ENCODE peak calls at places on chromosome 4, in nine cellular contexts. N is HCT116, Z is breast epithelium, F is transverse colon, D is cardiac muscle cell, X is Peyer's patch, V is lung, C is heart right ventricle, M is fibroblast of lung. R is an unnamed sample. For H3K36me3, the result is how much of the 10 kb centered on the place peaks cover.

GRCh38 chr4:151437505-151437904 is 28.5 kb downstream of the FHIP1A start:
- DNase-seq in N (no peak), Z (no peak), F (no peak), D (no peak), X (no peak), V (no peak), C (no peak), M (no peak), R (no peak)

GRCh38 chr4:182197611-182198010 is 45.6 kb upstream of the TENM3 start:
- DNase-seq in N (no peak), Z (no peak), F (no peak), D (no peak), X (no peak), V (no peak), C (no peak), M (no peak), R (no peak)

GRCh38 chr4:73721901-73722300 is 18.5 kb upstream of the CXCL8 start:
- DNase-seq in N (no peak), Z (no peak), F (no peak), D (no peak), X (no peak), V (no peak), C (no peak), M (no peak), R (no peak)

GRCh38 chr4:82809614-82810013 is 11.0 kb upstream of the SCD5 start:
- DNase-seq in N (no peak), Z (no peak), F (no peak), D (no peak), X (no peak), V (no peak), C (no peak), M (no peak), R (no peak)

GRCh38 chr4:140816806-140817205 is 60.6 kb upstream of the TBC1D9 start:
- DNase-seq in N (no peak), Z (no peak), F (no peak), D (no peak), X (no peak), V (no peak), C (no peak), M (no peak), R (no peak)

GRCh38 chr4:138401330-138401729 is 159.2 kb upstream of the SLC7A11 start:
- DNase-seq in N (no peak), Z (no peak), F (no peak), D (peak), X (no peak), V (no peak), C (peak), M (peak), R (no peak)

GRCh38 chr4:14022428-14022827 is 394.9 kb upstream of the BOD1L1 start:
- DNase-seq in N (no peak), Z (no peak), F (no peak), D (no peak), X (no peak), V (no peak), C (no peak), M (peak), R (no peak)

GRCh38 chr4:168919706-168920324 is 90.2 kb downstream of the CBR4 start:
- DNase-seq in N (no peak), Z (no peak), F (no peak), D (peak), X (no peak), V (no peak), C (no peak), M (no peak), R (no peak)

GRCh38 chr4:170202721-170203120 is 113.0 kb upstream of the AADAT start:
- DNase-seq in N (no peak), Z (no peak), F (no peak), D (no peak), X (no peak), V (no peak), C (no peak), M (no peak), R (no peak)

GRCh38 chr4:12041828-12042227 is 613.1 kb upstream of the HS3ST1 start:
- DNase-seq in N (no peak), Z (no peak), F (no peak), D (peak), X (no peak), V (no peak), C (no peak), M (no peak), R (no peak)

GRCh38 chr4:98939892-98940298 is 11.0 kb upstream of the EIF4E start:
- DNase-seq in N (peak), Z (no peak), F (no peak), D (peak), X (no peak), V (no peak), C (no peak), M (peak), R (no peak)

GRCh38 chr4:121358473-121358872 is 22.3 kb downstream of the QRFPR start:
- DNase-seq in N (peak), Z (no peak), F (no peak), D (no peak), X (no peak), V (no peak), C (no peak), M (peak), R (no peak)

GRCh38 chr4:54423066-54423465 is 194.0 kb downstream of the PDGFRA start:
- DNase-seq in N (no peak), Z (no peak), F (no peak), D (no peak), X (no peak), V (no peak), C (no peak), M (peak), R (no peak)

GRCh38 chr4:157997296-157997695 is 175.5 kb downstream of the GASK1B start:
- DNase-seq in N (no peak), Z (no peak), F (no peak), D (no peak), X (no peak), V (no peak), C (no peak), M (no peak), R (no peak)

GRCh38 chr4:145230726-145231125 is 50.3 kb upstream of the OTUD4 start:
- DNase-seq in N (no peak), Z (no peak), F (no peak), D (no peak), X (no peak), V (no peak), C (no peak), M (peak), R (no peak)

GRCh38 chr4:153649572-153649991 is 34.5 kb upstream of the TLR2 start:
- DNase-seq in N (peak), Z (no peak), F (no peak), D (peak), X (no peak), V (no peak), C (no peak), M (peak), R (no peak)

GRCh38 chr4:118752551-118752950 is 67.4 kb downstream of the METTL14 start:
- DNase-seq in N (no peak), Z (no peak), F (no peak), D (no peak), X (no peak), V (no peak), C (no peak), M (no peak), R (no peak)

GRCh38 chr4:59855630-59856352 is 1344.3 kb upstream of the ADGRL3 start:
- DNase-seq in N (no peak), Z (no peak), F (no peak), D (no peak), X (no peak), V (no peak), C (no peak), M (no peak), R (no peak)

GRCh38 chr4:6439120-6439757 is 33.2 kb downstream of the PPP2R2C start:
- DNase-seq in N (no peak), Z (no peak), F (no peak), D (no peak), X (no peak), V (no peak), C (no peak), M (no peak), R (no peak)

GRCh38 chr4:58453956-58454355 is 1343.8 kb upstream of the IGFBP7 start:
- DNase-seq in N (no peak), Z (no peak), F (no peak), D (peak), X (no peak), V (no peak), C (no peak), M (no peak), R (no peak)

GRCh38 chr4:119823045-119823444 is 194.4 kb upstream of the PDE5A start:
- DNase-seq in N (no peak), Z (no peak), F (no peak), D (no peak), X (no peak), V (no peak), C (no peak), M (no peak), R (no peak)
- H3K4me3 ChIP-seq in N (no peak), Z (no peak), F (no peak), D (no peak), X (no peak), V (no peak), C (no peak), M (no peak), R (no peak)

GRCh38 chr4:141995051-141995450 is 358.7 kb downstream of the IL15 start:
- DNase-seq in N (no peak), Z (no peak), F (no peak), D (no peak), X (no peak), V (no peak), C (no peak), M (no peak), R (no peak)
- H3K36me3 ChIP-seq in N (under half), Z (under half), F (under half), D (under half), X (under half), V (under half), C (under half), M (under half), R (under half)

DNA sequence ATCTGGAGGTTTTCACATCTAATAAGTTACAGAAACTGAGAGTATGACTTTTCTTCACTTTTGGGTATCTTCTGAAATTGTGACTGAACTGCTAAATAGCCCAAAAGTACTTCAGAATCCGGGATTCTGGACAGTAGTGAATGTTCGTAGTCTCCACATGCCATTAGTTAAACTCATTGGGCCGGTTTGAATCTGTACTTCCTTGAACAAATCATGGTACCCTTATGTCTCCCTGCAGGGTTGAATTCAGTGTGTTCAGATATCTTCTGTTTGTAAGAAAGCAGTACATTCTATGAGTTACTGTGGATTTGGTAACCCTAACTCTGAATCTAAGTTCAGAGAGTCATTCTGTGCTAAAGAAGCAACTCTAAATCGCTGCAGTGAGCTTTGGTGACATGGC is 33.6 kb downstream of the FAM193A start:
- DNase-seq in N (no peak), Z (no peak), F (no peak), D (no peak), X (no peak), V (no peak), C (no peak), M (no peak), R (no peak)
- H3K4me3 ChIP-seq in N (no peak), Z (no peak), F (no peak), D (no peak), X (no peak), V (no peak), C (no peak), M (no peak), R (no peak)

GRCh38 chr4:4717692-4718091 is 141.8 kb upstream of the MSX1 start:
- DNase-seq in N (no peak), Z (no peak), F (no peak), D (no peak), X (no peak), V (no peak), C (no peak), M (no peak), R (no peak)

GRCh38 chr4:4711902-4712301 is 147.6 kb upstream of the MSX1 start:
- DNase-seq in N (peak), Z (no peak), F (no peak), D (no peak), X (no peak), V (no peak), C (no peak), M (no peak), R (no peak)

GRCh38 chr4:4714330-4714729 is 145.1 kb upstream of the MSX1 start:
- DNase-seq in N (no peak), Z (no peak), F (no peak), D (no peak), X (no peak), V (no peak), C (no peak), M (peak), R (no peak)

GRCh38 chr4:4712800-4713528 is 146.5 kb upstream of the MSX1 start:
- DNase-seq in N (no peak), Z (no peak), F (no peak), D (no peak), X (no peak), V (no peak), C (no peak), M (no peak), R (no peak)
- H3K36me3 ChIP-seq in N (under half), Z (under half), F (under half), D (under half), X (under half), V (under half), C (under half), M (under half), R (under half)

GRCh38 chr4:844752-845232 is 18.9 kb upstream of the CPLX1 start:
- DNase-seq in N (no peak), Z (no peak), F (no peak), D (no peak), X (no peak), V (no peak), C (no peak), M (no peak), R (no peak)
- H3K4me3 ChIP-seq in N (no peak), Z (no peak), F (no peak), D (no peak), X (no peak), V (no peak), C (no peak), M (no peak), R (no peak)

DNA sequence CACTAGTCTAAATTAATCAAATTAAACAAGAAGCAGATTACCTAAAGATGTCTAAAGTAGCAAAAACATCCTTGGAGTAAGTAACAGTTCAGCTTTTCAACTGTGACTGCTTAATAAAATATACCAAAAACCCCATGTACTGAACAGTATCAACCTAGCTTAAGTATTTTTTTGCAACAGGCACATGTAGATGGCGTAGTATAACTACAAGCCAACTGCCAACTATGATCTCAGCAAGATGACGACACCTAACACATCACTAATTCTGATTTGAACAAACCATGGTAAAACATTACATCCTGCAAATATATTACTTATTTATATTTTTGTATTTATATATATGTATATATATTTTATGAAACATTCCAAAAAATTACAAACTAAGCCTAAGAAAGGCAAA is 24.5 kb downstream of the DHX15 start:
- DNase-seq in N (no peak), Z (no peak), F (no peak), D (no peak), X (no peak), V (no peak), C (no peak), M (peak), R (no peak)
- H3K36me3 ChIP-seq in N (under half), Z (under half), F (under half), D (under half), X (under half), V (under half), C (under half), M (under half), R (under half)

GRCh38 chr4:10106421-10107039 is 10.1 kb downstream of the WDR1 start:
- DNase-seq in N (peak), Z (no peak), F (peak), D (no peak), X (peak), V (peak), C (no peak), M (peak), R (peak)

GRCh38 chr4:10108818-10109783 is 7.5 kb downstream of the WDR1 start:
- DNase-seq in N (no peak), Z (no peak), F (peak), D (no peak), X (peak), V (no peak), C (no peak), M (no peak), R (no peak)

GRCh38 chr4:10108391-10108790 is 8.2 kb downstream of the WDR1 start:
- DNase-seq in N (no peak), Z (no peak), F (no peak), D (no peak), X (no peak), V (no peak), C (no peak), M (no peak), R (no peak)

GRCh38 chr4:10105920-10106319 is 10.7 kb downstream of the WDR1 start:
- DNase-seq in N (no peak), Z (no peak), F (no peak), D (no peak), X (no peak), V (no peak), C (no peak), M (no peak), R (no peak)

DNA sequence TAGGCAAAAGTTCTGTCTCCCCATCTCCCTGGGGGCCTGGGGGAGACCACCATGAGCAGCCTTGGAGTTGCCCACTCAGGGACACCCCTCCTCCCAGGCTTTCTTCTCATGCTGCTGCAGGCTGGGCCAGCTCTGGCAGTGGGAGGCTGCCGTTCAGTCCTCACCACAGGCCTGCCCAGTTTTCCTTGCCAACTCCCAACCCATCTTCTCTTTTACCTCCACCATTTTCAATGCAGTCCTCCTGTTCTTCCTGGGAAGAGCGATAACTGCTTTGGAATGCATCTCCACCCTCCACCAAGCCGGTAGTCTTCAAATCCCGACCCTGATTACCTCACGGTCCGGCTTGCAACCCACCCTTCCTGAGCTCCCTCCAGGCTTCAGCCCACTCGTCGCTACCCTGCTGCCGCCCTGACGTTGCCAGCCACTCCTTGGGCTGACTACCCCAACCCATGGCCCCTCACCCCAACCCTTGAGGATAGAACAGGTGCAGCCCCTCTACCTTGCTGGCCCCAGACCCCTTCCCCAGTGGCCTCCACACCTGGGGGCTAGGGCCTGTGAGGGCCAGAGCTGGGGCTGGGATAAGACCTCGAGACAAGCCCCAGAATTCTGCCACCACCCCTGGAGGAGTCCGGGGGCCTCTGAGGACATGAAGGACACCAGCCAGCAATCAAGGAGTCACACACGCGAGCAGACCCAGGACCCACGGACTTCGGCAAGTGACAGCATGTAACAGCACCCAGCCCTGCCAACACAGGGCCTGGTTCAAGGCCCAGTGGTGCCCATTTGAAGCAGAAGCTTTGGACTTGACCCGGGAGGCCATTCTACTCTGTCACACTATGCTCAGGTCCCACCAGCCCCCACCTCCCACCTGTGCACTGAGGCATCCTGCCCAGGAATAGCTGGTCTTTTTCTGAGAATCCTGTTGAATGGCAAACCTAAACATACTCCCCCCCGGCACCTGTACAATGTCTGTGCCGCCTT is 9.2 kb downstream of the WDR1 start:
- DNase-seq in N (no peak), Z (no peak), F (no peak), D (no peak), X (no peak), V (no peak), C (no peak), M (no peak), R (no peak)
- H3K4me3 ChIP-seq in N (no peak), Z (no peak), F (no peak), D (no peak), X (no peak), V (no peak), C (no peak), M (peak), R (peak)

DNA sequence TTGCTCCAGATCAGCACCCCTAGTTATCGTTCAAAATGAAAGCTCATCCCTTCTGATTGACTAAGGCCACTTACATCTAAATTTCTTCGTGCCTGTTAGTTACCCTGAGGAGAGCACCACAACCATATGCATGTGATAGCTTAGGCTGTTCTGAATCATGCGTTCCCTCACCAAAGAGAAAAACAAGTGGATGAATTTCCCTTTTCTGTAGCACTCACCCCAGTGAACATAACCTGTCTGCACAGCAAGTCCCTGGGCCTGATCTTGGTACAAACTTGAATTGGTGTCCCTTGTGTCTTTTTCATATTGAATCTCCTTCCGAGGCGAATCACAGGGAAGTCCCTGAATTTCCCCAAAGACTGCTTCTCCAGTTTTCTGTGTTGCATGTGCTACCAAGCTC is 100.5 kb downstream of the KLHL8 start:
- DNase-seq in N (no peak), Z (no peak), F (no peak), D (no peak), X (no peak), V (no peak), C (no peak), M (no peak), R (no peak)
- H3K36me3 ChIP-seq in N (under half), Z (under half), F (under half), D (under half), X (under half), V (under half), C (under half), M (under half), R (under half)

GRCh38 chr4:113468165-113469022 is 293.1 kb downstream of the CAMK2D start:
- DNase-seq in N (peak), Z (peak), F (peak), D (peak), X (peak), V (peak), C (peak), M (peak), R (peak)
- H3K4me3 ChIP-seq in N (peak), Z (no peak), F (no peak), D (no peak), X (no peak), V (no peak), C (no peak), M (peak), R (peak)

R was measured in tibial artery.